ENCODE peak calls at places on chromosome 4, in four cellular contexts. One of them, this sample, is unnamed.

GRCh38 chr4:48290146-48290772 is 20.6 kb upstream of the TEC start:
- DNase-seq in H1: no peak
- DNase-seq in HepG2: peak
- DNase-seq in K562: peak
- DNase-seq in this sample: peak

GRCh38 chr4:22970665-22971064 is 277.9 kb downstream of the GBA3 start:
- DNase-seq in HepG2: no peak
- DNase-seq in K562: no peak
- DNase-seq in H1: no peak
- DNase-seq in this sample: no peak

GRCh38 chr4:116878280-116878679 is 207.1 kb downstream of the TRAM1L1 start:
- DNase-seq in H1: no peak
- DNase-seq in K562: no peak
- DNase-seq in HepG2: no peak
- DNase-seq in this sample: no peak

GRCh38 chr4:48337726-48338125 is 3.6 kb upstream of the SLAIN2 start:
- DNase-seq in K562: no peak
- DNase-seq in H1: no peak
- DNase-seq in HepG2: no peak
- DNase-seq in this sample: no peak

GRCh38 chr4:130393246-130394041 is 1297.5 kb downstream of the C4orf33 start:
- DNase-seq in H1: no peak
- DNase-seq in K562: no peak
- DNase-seq in HepG2: peak
- DNase-seq in this sample: no peak

GRCh38 chr4:10099521-10100325 is 16.9 kb downstream of the WDR1 start:
- DNase-seq in H1: no peak
- DNase-seq in HepG2: no peak
- DNase-seq in K562: no peak
- DNase-seq in this sample: no peak

GRCh38 chr4:89276296-89276695 is 31.3 kb downstream of the GPRIN3 start:
- DNase-seq in H1: no peak
- DNase-seq in K562: no peak
- DNase-seq in HepG2: no peak
- DNase-seq in this sample: no peak

GRCh38 chr4:23979534-23979933 is 89.7 kb upstream of the PPARGC1A start:
- DNase-seq in K562: no peak
- DNase-seq in HepG2: no peak
- DNase-seq in H1: peak
- DNase-seq in this sample: no peak

DNA sequence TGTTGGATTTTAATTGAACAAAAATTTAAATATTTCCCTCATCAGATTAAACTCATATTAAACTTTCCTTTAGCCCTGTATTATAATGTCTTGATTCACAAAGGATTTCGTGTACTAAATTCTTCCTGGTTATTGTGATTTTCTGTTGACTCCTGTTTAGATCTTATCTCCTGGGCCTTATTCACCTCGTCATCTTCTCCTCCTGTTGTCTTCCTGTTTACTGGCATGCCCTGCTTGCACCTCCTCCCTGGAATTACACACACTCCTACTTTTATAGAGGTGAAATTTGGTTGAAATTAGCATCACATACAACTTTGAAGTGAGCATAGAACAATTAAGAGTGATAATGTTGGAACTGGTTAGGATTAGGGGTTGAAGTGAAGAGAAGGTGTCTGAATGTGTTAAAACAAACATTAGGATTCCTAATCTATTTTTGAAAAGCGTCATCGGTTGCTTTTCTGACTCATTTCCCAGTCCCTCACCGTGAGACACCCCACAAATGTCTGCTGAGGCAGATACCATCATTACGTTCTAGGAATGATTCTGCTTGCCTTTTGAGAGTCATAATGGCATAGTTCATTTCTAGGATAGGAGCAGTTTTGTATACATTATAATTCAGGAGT is 32.5 kb downstream of the TLL1 start:
- DNase-seq in H1: no peak
- DNase-seq in HepG2: no peak
- DNase-seq in K562: no peak
- DNase-seq in this sample: no peak
- TF ChIP-seq SRF in H1: no peak
- TF ChIP-seq SRF in HepG2: no peak
- TF ChIP-seq SRF in K562: no peak
- TF ChIP-seq SRF in this sample: no peak

DNA sequence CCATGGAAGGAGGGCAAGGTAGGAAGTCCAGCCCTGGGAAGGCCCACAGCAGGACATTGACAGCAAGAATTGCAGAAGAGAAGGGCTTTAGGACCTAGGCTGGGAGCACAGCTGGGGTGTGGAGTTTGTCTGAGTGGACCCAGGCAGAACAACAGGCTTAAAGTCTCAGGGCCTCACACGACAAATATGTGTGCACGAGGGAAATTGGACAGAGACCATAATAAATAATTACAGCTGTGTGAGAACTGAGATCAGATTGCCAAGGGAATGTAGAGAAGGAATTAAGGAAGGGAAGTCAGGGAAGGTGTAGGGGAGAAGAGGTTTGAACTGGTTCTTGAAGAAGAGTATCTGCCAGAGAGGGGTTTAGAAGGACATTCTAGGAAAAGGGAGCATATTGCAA is 120.6 kb upstream of the TSPAN5 start:
- DNase-seq in K562: no peak
- DNase-seq in H1: no peak
- DNase-seq in HepG2: no peak
- DNase-seq in this sample: no peak
- TF ChIP-seq FOSL1 in K562: no peak
- TF ChIP-seq FOSL1 in H1: no peak
- TF ChIP-seq FOSL1 in HepG2: no peak
- TF ChIP-seq FOSL1 in this sample: no peak

GRCh38 chr4:114281561-114281960 is 302.1 kb upstream of the ARSJ start:
- DNase-seq in HepG2: no peak
- DNase-seq in K562: no peak
- DNase-seq in H1: no peak
- DNase-seq in this sample: no peak
- TF ChIP-seq SRF in HepG2: no peak
- TF ChIP-seq SRF in K562: no peak
- TF ChIP-seq SRF in H1: no peak
- TF ChIP-seq SRF in this sample: no peak

DNA sequence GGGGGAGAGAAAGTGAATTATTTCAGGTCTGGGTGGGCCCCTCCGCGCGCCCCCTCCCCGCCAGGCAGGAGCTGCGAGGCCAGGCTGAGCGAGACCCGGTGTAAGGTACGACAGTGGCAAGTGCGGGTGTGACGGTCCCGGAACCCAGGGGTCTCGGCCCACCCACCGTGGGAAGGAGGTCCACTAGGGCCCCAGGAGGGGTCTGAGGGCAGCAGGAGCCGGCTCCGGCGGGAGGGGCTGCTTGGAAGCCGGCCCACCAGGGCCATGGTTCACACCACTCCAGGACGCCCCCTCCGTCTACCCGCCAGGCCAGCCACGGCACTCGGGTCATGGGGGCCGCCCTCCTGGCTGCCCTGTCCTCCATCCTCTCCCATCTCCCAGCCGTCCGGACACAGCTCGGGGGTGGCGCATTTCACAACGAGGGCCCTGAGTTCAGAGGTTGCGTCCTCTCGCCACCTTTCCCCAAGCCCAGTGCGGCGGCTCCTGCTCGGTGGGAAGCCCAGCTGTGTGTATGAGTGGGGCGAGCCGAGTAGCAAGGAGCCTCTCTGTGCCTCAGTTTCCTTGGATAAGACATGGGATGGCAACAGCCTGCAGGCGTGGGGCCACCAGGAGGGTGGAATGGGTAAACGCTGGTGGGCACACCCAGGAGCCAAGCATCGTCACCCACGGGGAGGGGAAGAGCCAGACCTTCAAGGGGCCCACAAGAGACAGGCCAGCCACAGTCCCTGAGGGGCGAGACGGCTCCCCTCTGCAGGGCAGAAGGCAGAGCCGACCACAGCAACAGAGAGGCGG is 81.3 kb downstream of the FAM53A start:
- DNase-seq in HepG2: no peak
- DNase-seq in H1: no peak
- DNase-seq in K562: no peak
- DNase-seq in this sample: no peak
- TF ChIP-seq FOSL1 in HepG2: no peak
- TF ChIP-seq FOSL1 in H1: no peak
- TF ChIP-seq FOSL1 in K562: no peak
- TF ChIP-seq FOSL1 in this sample: no peak